ENCODE peak calls at places on chromosome 1, in four cellular contexts. F is NCI-H748 treated with DMSO at 0.1 percent for 48 hours; I is stimulated activated CD4-positive, alpha-beta T cell treated with anti-CD3 and anti-CD28 coated beads, Interleukin-2, amount 100 ng/mL, for 48 hours; S is mesothelial cell of epicardium. J is an unnamed sample.

GRCh38 chr1:240888039-240888786 is 276.3 kb upstream of the GREM2 start:
- DNase-seq in F (peak; percentile 20), I (peak; percentile 21), S (peak; percentile 35), J (peak; percentile 22)

GRCh38 chr1:59081181-59081580 is 215.7 kb upstream of the FGGY start:
- DNase-seq in F (no peak), I (no peak), S (no peak), J (no peak)

GRCh38 chr1:26358411-26359384 is 4.8 kb upstream of the CRYBG2 start:
- DNase-seq in F (no peak), I (peak; percentile 54), S (no peak), J (no peak)

GRCh38 chr1:228082260-228082974 is at the start of gene ARF1:
- DNase-seq in F (peak; percentile 54), I (peak; percentile 94), S (peak; percentile 95), J (peak; percentile 77)

GRCh38 chr1:172068334-172068733 is 227.0 kb downstream of the DNM3 start:
- DNase-seq in F (no peak), I (no peak), S (no peak), J (no peak)

GRCh38 chr1:178694923-178695525 is 30.0 kb upstream of the RALGPS2 start:
- DNase-seq in F (no peak), I (no peak), S (no peak), J (no peak)

GRCh38 chr1:214067853-214068703 is 80.3 kb downstream of the PROX1 start:
- DNase-seq in F (no peak), I (no peak), S (no peak), J (no peak)

GRCh38 chr1:25568090-25568833 is 24.9 kb downstream of the LDLRAP1 start:
- DNase-seq in F (no peak), I (no peak), S (no peak), J (no peak)

GRCh38 chr1:184212649-184213314 is 161.3 kb downstream of the TSEN15 start:
- DNase-seq in F (no peak), I (no peak), S (no peak), J (no peak)

GRCh38 chr1:42930178-42931107 is 28.2 kb downstream of the SLC2A1 start:
- DNase-seq in F (no peak), I (no peak), S (no peak), J (no peak)

GRCh38 chr1:165539306-165539705 is 4.5 kb upstream of the LRRC52 start:
- DNase-seq in F (no peak), I (no peak), S (no peak), J (no peak)

GRCh38 chr1:233242827-233243483 is 52.6 kb downstream of the PCNX2 start:
- DNase-seq in F (no peak), I (no peak), S (no peak), J (no peak)

GRCh38 chr1:101907264-101907663 is 89.5 kb downstream of the OLFM3 start:
- DNase-seq in F (peak; percentile 72), I (no peak), S (no peak), J (no peak)

GRCh38 chr1:170664828-170665617 is 1.1 kb downstream of the PRRX1 start:
- DNase-seq in F (no peak), I (no peak), S (no peak), J (no peak)

GRCh38 chr1:6850537-6850936 is 65.3 kb downstream of the CAMTA1 start:
- DNase-seq in F (no peak), I (no peak), S (no peak), J (no peak)

GRCh38 chr1:9589144-9589718 is 520 bp downstream of the TMEM201 start:
- DNase-seq in F (no peak), I (peak; percentile 32), S (no peak), J (no peak)

GRCh38 chr1:67767103-67767502 is 66.2 kb downstream of the GNG12 start:
- DNase-seq in F (no peak), I (no peak), S (no peak), J (no peak)

GRCh38 chr1:224898937-224899336 is 30.5 kb upstream of the DNAH14 start:
- DNase-seq in F (no peak), I (no peak), S (no peak), J (no peak)

GRCh38 chr1:91693542-91693941 is 192.4 kb downstream of the TGFBR3 start:
- DNase-seq in F (no peak), I (no peak), S (no peak), J (no peak)

GRCh38 chr1:25037174-25038074 is 107.3 kb upstream of the RUNX3 start:
- DNase-seq in F (no peak), I (peak; percentile 68), S (no peak), J (no peak)

GRCh38 chr1:220409751-220410370 is 118.1 kb upstream of the MARK1 start:
- DNase-seq in F (no peak), I (no peak), S (no peak), J (no peak)

GRCh38 chr1:198544265-198544664 is 3.8 kb upstream of the ATP6V1G3 start:
- DNase-seq in F (no peak), I (no peak), S (no peak), J (no peak)

GRCh38 chr1:81174811-81175476 is 625.8 kb upstream of the ADGRL2 start:
- DNase-seq in F (no peak), I (no peak), S (no peak), J (no peak)

GRCh38 chr1:8078176-8078671 is 52.1 kb upstream of the ERRFI1 start:
- DNase-seq in F (no peak), I (no peak), S (no peak), J (no peak)

GRCh38 chr1:240611619-240612490 is at the start of gene GREM2:
- DNase-seq in F (no peak), I (peak; percentile 11), S (peak; percentile 38), J (peak; percentile 21)

GRCh38 chr1:100543640-100544039 is 5.7 kb downstream of the GPR88 start:
- DNase-seq in F (peak; percentile 10), I (no peak), S (no peak), J (no peak)

GRCh38 chr1:1703796-1704195 is 11.2 kb upstream of the SLC35E2B start:
- DNase-seq in F (no peak), I (no peak), S (no peak), J (no peak)

GRCh38 chr1:41626146-41626545 is 141.7 kb upstream of the EDN2 start:
- DNase-seq in F (no peak), I (no peak), S (no peak), J (no peak)

GRCh38 chr1:5754079-5754431 is 238.2 kb downstream of the NPHP4 start:
- DNase-seq in F (no peak), I (no peak), S (no peak), J (no peak)

GRCh38 chr1:30758785-30759380 is 1.3 kb upstream of the LAPTM5 start:
- DNase-seq in F (no peak), I (no peak), S (no peak), J (peak; percentile 78)

GRCh38 chr1:10237157-10237539 is 26.8 kb downstream of the KIF1B start:
- DNase-seq in F (no peak), I (no peak), S (no peak), J (no peak)

GRCh38 chr1:6239950-6240768 is 3.8 kb upstream of the HES3 start:
- DNase-seq in F (peak; percentile 59), I (no peak), S (no peak), J (no peak)

GRCh38 chr1:31855038-31855845 is 39.4 kb upstream of the SPOCD1 start:
- DNase-seq in F (no peak), I (no peak), S (no peak), J (no peak)